ENCODE peak calls at places on chromosome 5, in eight cellular contexts. O is AG08396; U is H54; K is coronary artery; G is activated T-cell treated with anti-CD3 and anti-CD28 coated beads, Interleukin-2, amount 50 U/mL, for 72 hours; A is effector memory CD8-positive, alpha-beta T cell; F is aorta; V is pons. H is an unnamed sample.

GRCh38 chr5:171175746-171176145 is 133.3 kb upstream of the TLX3 start:
- DNase-seq in O (no peak), U (no peak), K (no peak), G (no peak), A (no peak), F (no peak), V (no peak), H (no peak)

GRCh38 chr5:9408964-9409363 is 136.9 kb downstream of the SEMA5A start:
- DNase-seq in O (no peak), U (no peak), K (no peak), G (no peak), A (no peak), F (no peak), V (no peak), H (no peak)

GRCh38 chr5:127602481-127602880 is 46.4 kb upstream of the CTXN3 start:
- DNase-seq in O (no peak), U (no peak), K (no peak), G (no peak), A (no peak), F (no peak), V (no peak), H (no peak)

GRCh38 chr5:124842725-124843595 is 96.5 kb upstream of the ZNF608 start:
- DNase-seq in O (no peak), U (no peak), K (peak), G (no peak), A (no peak), F (peak), V (no peak), H (no peak)

GRCh38 chr5:98308960-98309359 is 464.5 kb upstream of the RGMB start:
- DNase-seq in O (no peak), U (no peak), K (no peak), G (no peak), A (no peak), F (no peak), V (no peak), H (no peak)

GRCh38 chr5:83900307-83900706 is 179.7 kb upstream of the HAPLN1 start:
- DNase-seq in O (no peak), U (no peak), K (no peak), G (no peak), A (no peak), F (no peak), V (peak), H (peak)

GRCh38 chr5:123813937-123814624 is 302.1 kb downstream of the CSNK1G3 start:
- DNase-seq in O (no peak), U (no peak), K (no peak), G (no peak), A (no peak), F (no peak), V (peak), H (peak)

GRCh38 chr5:91219141-91219802 is 163.8 kb downstream of the ARRDC3 start:
- DNase-seq in O (no peak), U (no peak), K (no peak), G (no peak), A (no peak), F (no peak), V (peak), H (peak)

GRCh38 chr5:81165493-81166119 is 67.5 kb upstream of the CKMT2 start:
- DNase-seq in O (peak), U (peak), K (peak), G (peak), A (peak), F (no peak), V (peak), H (peak)

GRCh38 chr5:139306628-139307379 is 13.3 kb downstream of the MATR3 start:
- DNase-seq in O (no peak), U (no peak), K (no peak), G (no peak), A (no peak), F (no peak), V (no peak), H (no peak)

GRCh38 chr5:181217111-181217804 is 5.8 kb upstream of the TRIM41 start:
- DNase-seq in O (no peak), U (no peak), K (no peak), G (peak), A (peak), F (peak), V (no peak), H (peak)

GRCh38 chr5:7659420-7659819 is 191.5 kb downstream of the CFAP90 start:
- DNase-seq in O (no peak), U (no peak), K (no peak), G (no peak), A (no peak), F (no peak), V (no peak), H (no peak)

GRCh38 chr5:154708845-154709244 is 46.3 kb upstream of the LARP1 start:
- DNase-seq in O (no peak), U (no peak), K (no peak), G (no peak), A (no peak), F (no peak), V (no peak), H (peak)

GRCh38 chr5:108560581-108560980 is 178.7 kb upstream of the FBXL17 start:
- DNase-seq in O (peak), U (no peak), K (no peak), G (no peak), A (no peak), F (peak), V (no peak), H (peak)

GRCh38 chr5:17365756-17366155 is 132.3 kb upstream of the TAF11L2 start:
- DNase-seq in O (peak), U (no peak), K (no peak), G (no peak), A (no peak), F (no peak), V (no peak), H (peak)

GRCh38 chr5:142872795-142873194 is 102.6 kb downstream of the ARHGAP26 start:
- DNase-seq in O (no peak), U (peak), K (no peak), G (no peak), A (no peak), F (no peak), V (no peak), H (no peak)

GRCh38 chr5:51380603-51381207 is 2.5 kb upstream of the ISL1 start:
- DNase-seq in O (peak), U (peak), K (no peak), G (no peak), A (no peak), F (no peak), V (peak), H (no peak)

GRCh38 chr5:15807248-15807647 is 307.3 kb downstream of the FBXL7 start:
- DNase-seq in O (no peak), U (no peak), K (no peak), G (no peak), A (no peak), F (no peak), V (no peak), H (peak)

GRCh38 chr5:65013141-65013540 is 244.4 kb downstream of the CWC27 start:
- DNase-seq in O (no peak), U (no peak), K (no peak), G (no peak), A (no peak), F (no peak), V (no peak), H (peak)

GRCh38 chr5:138650999-138651766 is 76.0 kb upstream of the HSPA9 start:
- DNase-seq in O (no peak), U (no peak), K (no peak), G (no peak), A (no peak), F (no peak), V (no peak), H (no peak)

GRCh38 chr5:168464214-168464613 is 22.1 kb upstream of the RARS1 start:
- DNase-seq in O (no peak), U (no peak), K (no peak), G (no peak), A (no peak), F (no peak), V (no peak), H (no peak)

GRCh38 chr5:178489281-178489976 is 100.8 kb downstream of the COL23A1 start:
- DNase-seq in O (no peak), U (no peak), K (no peak), G (no peak), A (no peak), F (no peak), V (no peak), H (peak)

GRCh38 chr5:68285857-68286611 is 70.5 kb downstream of the PIK3R1 start:
- DNase-seq in O (peak), U (no peak), K (no peak), G (no peak), A (peak), F (no peak), V (peak), H (peak)

GRCh38 chr5:81513982-81514381 is 120.0 kb upstream of the ACOT12 start:
- DNase-seq in O (no peak), U (no peak), K (no peak), G (no peak), A (no peak), F (no peak), V (no peak), H (peak)

GRCh38 chr5:125484272-125485002 is 738.0 kb upstream of the ZNF608 start:
- DNase-seq in O (peak), U (peak), K (peak), G (no peak), A (no peak), F (peak), V (peak), H (peak)

GRCh38 chr5:40401965-40402364 is 277.8 kb upstream of the PTGER4 start:
- DNase-seq in O (no peak), U (no peak), K (no peak), G (peak), A (no peak), F (no peak), V (no peak), H (peak)

GRCh38 chr5:154429341-154429740 is 16.5 kb upstream of the SAP30L start:
- DNase-seq in O (no peak), U (no peak), K (no peak), G (no peak), A (no peak), F (no peak), V (no peak), H (no peak)

GRCh38 chr5:113965225-113965624 is 396.6 kb upstream of the KCNN2 start:
- DNase-seq in O (no peak), U (no peak), K (no peak), G (no peak), A (no peak), F (no peak), V (no peak), H (no peak)